ENCODE peak calls at places on chromosomes 2 and 18, in ten cellular contexts. O is left lung, Z is lower lobe of right lung, U is ovary, Q is esophagus squamous epithelium, G is epithelial cell of proximal tubule, N is GM12865, P is cardiac fibroblast, H is lower leg skin, I is GM23248. L is an unnamed sample.

GRCh38 chr2:216545359-216545758 is 46.7 kb downstream of the RPL37A start:
- DNase-seq in G (no peak), Q (no peak), P (peak), O (no peak), Z (no peak), U (no peak), I (peak), N (no peak), H (peak), L (no peak)

GRCh38 chr2:162123806-162124758 is 28.0 kb downstream of the GCG start:
- DNase-seq in Z (no peak), H (no peak), I (peak), O (no peak), N (peak), P (peak), U (no peak), G (peak), Q (no peak), L (peak)

GRCh38 chr2:176002684-176003225 is 688 bp upstream of the LNPK start:
- DNase-seq in P (peak), N (peak), Z (peak), Q (no peak), U (no peak), O (no peak), I (peak), H (peak), G (no peak), L (no peak)

GRCh38 chr18:54829856-54830255 is 1.6 kb downstream of the RAB27B start:
- DNase-seq in H (no peak), I (no peak), Q (no peak), P (peak), O (no peak), U (no peak), N (no peak), Z (no peak), G (no peak), L (no peak)

GRCh38 chr2:226607379-226607778 is 192.2 kb downstream of the IRS1 start:
- DNase-seq in N (no peak), H (no peak), Q (no peak), P (peak), G (no peak), O (no peak), Z (no peak), U (no peak), I (peak), L (no peak)

GRCh38 chr2:239663364-239663924 is 262.6 kb upstream of the HDAC4 start:
- DNase-seq in I (no peak), U (no peak), G (no peak), Q (no peak), N (no peak), O (no peak), H (no peak), P (no peak), Z (no peak), L (no peak)

GRCh38 chr2:144703852-144704324 is 184.0 kb upstream of the ZEB2 start:
- DNase-seq in G (peak), P (peak), Q (no peak), U (no peak), I (peak), N (no peak), H (peak), O (no peak), Z (peak), L (no peak)

GRCh38 chr2:234464291-234464645 is 32.6 kb downstream of the ARL4C start:
- DNase-seq in N (no peak), G (no peak), Z (no peak), H (no peak), I (no peak), O (no peak), Q (no peak), U (no peak), P (no peak), L (no peak)

GRCh38 chr2:190678444-190679162 is 29.7 kb downstream of the NAB1 start:
- DNase-seq in N (peak), U (no peak), Q (no peak), I (no peak), O (no peak), P (peak), G (no peak), H (no peak), Z (no peak), L (no peak)

GRCh38 chr18:57299931-57300330 is 52.4 kb upstream of the ST8SIA3 start:
- DNase-seq in I (no peak), O (no peak), P (no peak), N (no peak), G (no peak), U (no peak), H (no peak), Q (no peak), Z (no peak), L (no peak)

GRCh38 chr2:237819231-237819630 is 20.7 kb downstream of the RBM44 start:
- DNase-seq in Z (no peak), Q (no peak), U (no peak), I (no peak), N (no peak), P (peak), G (no peak), O (no peak), H (no peak), L (no peak)

GRCh38 chr2:236136483-236136882 is 31.7 kb downstream of the GBX2 start:
- DNase-seq in Z (no peak), G (no peak), N (no peak), O (no peak), U (no peak), I (no peak), H (no peak), P (no peak), Q (no peak), L (no peak)

GRCh38 chr2:210956101-210956500 is 399.7 kb downstream of the CPS1 start:
- DNase-seq in N (no peak), I (no peak), Q (no peak), O (no peak), P (no peak), G (no peak), Z (no peak), U (no peak), H (no peak), L (no peak)

GRCh38 chr2:51918113-51918512 is 886.2 kb upstream of the NRXN1 start:
- DNase-seq in U (no peak), Z (no peak), O (no peak), G (no peak), H (peak), N (no peak), P (peak), Q (no peak), I (peak), L (no peak)

GRCh38 chr2:137179542-137179941 is 414.2 kb downstream of the THSD7B start:
- DNase-seq in G (no peak), H (no peak), Z (no peak), P (no peak), Q (no peak), O (no peak), I (no peak), U (no peak), N (no peak), L (no peak)

GRCh38 chr2:27086722-27087446 is at the start of gene KHK:
- DNase-seq in Q (no peak), O (peak), N (no peak), I (peak), G (no peak), P (peak), H (no peak), U (peak), Z (peak), L (no peak)

GRCh38 chr2:226066391-226066790 is 666.9 kb downstream of the NYAP2 start:
- DNase-seq in I (no peak), G (no peak), U (no peak), H (no peak), P (no peak), Q (no peak), N (no peak), O (no peak), Z (no peak), L (no peak)

GRCh38 chr2:20544093-20544747 is 97.3 kb downstream of the RHOB start:
- DNase-seq in O (peak), G (no peak), I (no peak), Z (no peak), U (no peak), Q (no peak), P (no peak), H (no peak), N (no peak), L (no peak)

GRCh38 chr2:111975053-111975552 is 76.7 kb downstream of the MERTK start:
- DNase-seq in G (peak), N (no peak), H (no peak), O (no peak), U (no peak), Q (no peak), Z (no peak), P (peak), I (peak), L (no peak)

GRCh38 chr18:527136-527535 is 26.6 kb upstream of the COLEC12 start:
- DNase-seq in U (no peak), G (no peak), Q (no peak), H (no peak), N (no peak), Z (no peak), I (no peak), O (no peak), P (peak), L (no peak)

GRCh38 chr2:201969241-201969937 is 64.3 kb upstream of the FZD7 start:
- DNase-seq in I (no peak), H (no peak), G (no peak), Q (no peak), U (no peak), P (no peak), Z (peak), O (no peak), N (no peak), L (no peak)

GRCh38 chr2:26298638-26299393 is 47.1 kb upstream of the SELENOI start:
- DNase-seq in O (no peak), N (peak), I (peak), Q (no peak), G (no peak), P (peak), H (peak), U (peak), Z (peak), L (no peak)

GRCh38 chr2:186064507-186064906 is 325.9 kb downstream of the FSIP2 start:
- DNase-seq in O (no peak), P (no peak), I (no peak), N (peak), U (no peak), Q (no peak), G (no peak), Z (no peak), H (no peak), L (no peak)

GRCh38 chr2:165794520-165794882 is 454 bp upstream of the GALNT3 start:
- DNase-seq in Q (no peak), G (no peak), I (peak), U (peak), O (peak), N (peak), P (peak), Z (peak), H (peak), L (no peak)

GRCh38 chr2:105755895-105756294 is 11.2 kb downstream of the NCK2 start:
- DNase-seq in G (no peak), O (no peak), P (no peak), N (no peak), H (no peak), Z (no peak), I (no peak), Q (no peak), U (no peak), L (no peak)

GRCh38 chr2:207768168-207768890 is 1.4 kb downstream of the FZD5 start:
- DNase-seq in H (no peak), N (peak), P (peak), I (peak), G (no peak), U (peak), Z (peak), O (peak), Q (no peak), L (no peak)

GRCh38 chr18:46366977-46367376 is 262.8 kb downstream of the HAUS1 start:
- DNase-seq in U (no peak), P (no peak), Q (no peak), H (no peak), I (no peak), N (no peak), Z (no peak), O (no peak), G (no peak), L (no peak)

GRCh38 chr2:111191877-111192276 is 71.2 kb downstream of the BCL2L11 start:
- DNase-seq in P (no peak), Q (no peak), U (no peak), G (no peak), H (no peak), Z (no peak), O (no peak), I (no peak), N (no peak), L (no peak)

GRCh38 chr2:218079943-218080913 is 11.2 kb downstream of the RUFY4 start:
- DNase-seq in U (no peak), Z (no peak), Q (no peak), P (no peak), G (no peak), H (no peak), I (no peak), N (peak), O (no peak), L (no peak)

GRCh38 chr2:190551928-190552327 is 17.4 kb upstream of the NEMP2 start:
- DNase-seq in O (no peak), G (no peak), N (peak), H (no peak), P (peak), I (no peak), Q (no peak), U (no peak), Z (peak), L (no peak)

DNA sequence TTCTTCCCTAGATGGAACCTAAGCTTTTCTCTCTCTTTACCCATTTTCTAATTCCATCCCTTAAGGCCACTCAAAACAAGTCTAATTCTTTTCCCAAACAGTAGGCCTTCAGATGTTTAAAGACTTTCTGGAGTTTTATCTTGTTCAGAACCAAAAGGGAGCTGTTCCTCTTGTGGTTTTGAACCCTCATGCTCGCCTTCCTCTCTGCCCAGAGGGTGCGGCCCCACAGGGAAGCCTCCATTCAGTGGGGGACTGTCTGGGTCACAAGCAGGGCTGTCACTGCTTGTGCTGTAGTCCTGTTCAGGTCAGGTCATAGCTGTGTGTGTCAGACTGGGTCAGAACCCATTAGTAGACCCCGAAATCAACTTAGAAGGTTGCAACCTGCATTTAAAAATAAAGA is 56.5 kb downstream of the TET3 start:
- DNase-seq in G (no peak), Z (no peak), U (no peak), I (no peak), N (no peak), O (peak), P (no peak), H (no peak), Q (no peak), L (no peak)
- H3K4me3 ChIP-seq in G (no peak), Z (no peak), U (no peak), I (no peak), N (no peak), O (no peak), P (no peak), H (no peak), Q (no peak), L (no peak)

DNA sequence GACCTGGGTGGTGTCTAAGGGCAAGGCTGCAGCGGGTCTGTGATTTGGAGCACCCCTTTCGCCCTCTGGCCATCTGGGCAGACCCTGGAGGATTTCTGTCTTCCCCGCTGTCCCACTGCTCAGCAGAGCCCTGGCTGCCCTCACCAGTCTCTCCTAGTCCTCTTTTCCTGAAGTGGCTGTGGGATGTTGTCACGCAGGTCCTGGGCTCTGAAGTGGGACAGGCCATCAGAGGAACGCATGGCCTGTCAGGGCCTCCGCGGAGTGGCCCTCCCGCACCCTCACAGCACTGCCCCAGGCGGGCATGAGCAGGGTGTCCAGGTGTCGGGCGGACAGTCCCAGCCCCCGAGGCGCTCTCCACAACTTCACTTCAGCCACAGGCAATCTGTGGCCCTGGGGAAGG is 1.1 kb upstream of the TMEM185B start:
- DNase-seq in U (peak), Q (no peak), G (no peak), O (peak), Z (no peak), I (no peak), H (no peak), P (no peak), N (no peak), L (no peak)
- H3K4me3 ChIP-seq in U (no peak), Q (no peak), G (peak), O (peak), Z (peak), I (no peak), H (no peak), P (no peak), N (peak), L (no peak)

GRCh38 chr18:32095156-32095555 is 3.5 kb downstream of the RNF138 start:
- DNase-seq in H (no peak), N (peak), O (no peak), Z (no peak), G (no peak), I (no peak), P (no peak), U (no peak), Q (no peak), L (no peak)
- H3K4me3 ChIP-seq in H (no peak), N (no peak), O (no peak), Z (no peak), G (no peak), I (no peak), P (no peak), U (no peak), Q (no peak), L (no peak)

GRCh38 chr2:219448776-219449476 is 14.3 kb downstream of the SPEG start:
- DNase-seq in U (no peak), I (no peak), Z (no peak), G (no peak), H (no peak), N (no peak), O (no peak), Q (no peak), P (no peak), L (no peak)
- H3K4me3 ChIP-seq in U (no peak), I (no peak), Z (no peak), G (no peak), H (no peak), N (no peak), O (no peak), Q (no peak), P (no peak), L (peak)

DNA sequence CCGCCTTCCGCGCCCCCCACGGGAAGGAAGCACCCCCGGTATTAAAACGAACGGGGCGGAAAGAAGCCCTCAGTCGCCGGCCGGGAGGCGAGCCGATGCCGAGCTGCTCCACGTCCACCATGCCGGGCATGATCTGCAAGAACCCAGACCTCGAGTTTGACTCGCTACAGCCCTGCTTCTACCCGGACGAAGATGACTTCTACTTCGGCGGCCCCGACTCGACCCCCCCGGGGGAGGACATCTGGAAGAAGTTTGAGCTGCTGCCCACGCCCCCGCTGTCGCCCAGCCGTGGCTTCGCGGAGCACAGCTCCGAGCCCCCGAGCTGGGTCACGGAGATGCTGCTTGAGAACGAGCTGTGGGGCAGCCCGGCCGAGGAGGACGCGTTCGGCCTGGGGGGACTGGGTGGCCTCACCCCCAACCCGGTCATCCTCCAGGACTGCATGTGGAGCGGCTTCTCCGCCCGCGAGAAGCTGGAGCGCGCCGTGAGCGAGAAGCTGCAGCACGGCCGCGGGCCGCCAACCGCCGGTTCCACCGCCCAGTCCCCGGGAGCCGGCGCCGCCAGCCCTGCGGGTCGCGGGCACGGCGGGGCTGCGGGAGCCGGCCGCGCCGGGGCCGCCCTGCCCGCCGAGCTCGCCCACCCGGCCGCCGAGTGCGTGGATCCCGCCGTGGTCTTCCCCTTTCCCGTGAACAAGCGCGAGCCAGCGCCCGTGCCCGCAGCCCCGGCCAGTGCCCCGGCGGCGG is 1.8 kb downstream of the MYCN start:
- DNase-seq in Z (no peak), G (no peak), N (no peak), U (peak), Q (no peak), P (no peak), H (no peak), O (peak), I (peak), L (no peak)
- H3K4me3 ChIP-seq in Z (peak), G (peak), N (no peak), U (peak), Q (peak), P (no peak), H (no peak), O (peak), I (peak), L (peak)

GRCh38 chr2:96208144-96209010 is at the start of gene STARD7:
- DNase-seq in U (peak), Q (peak), G (peak), O (peak), P (peak), N (peak), Z (peak), H (peak), I (peak), L (peak)

GRCh38 chr2:96209011-96209728 is 543 bp upstream of the STARD7 start:
- DNase-seq in N (no peak), H (peak), I (no peak), Q (no peak), G (no peak), U (no peak), O (no peak), Z (no peak), P (no peak), L (no peak)

GRCh38 chr2:96207073-96207777 is 1.4 kb downstream of the STARD7 start:
- DNase-seq in Q (no peak), N (no peak), G (no peak), P (no peak), H (no peak), I (peak), O (no peak), Z (no peak), U (no peak), L (no peak)

GRCh38 chr2:96207778-96208143 is 866 bp downstream of the STARD7 start:
- DNase-seq in H (no peak), U (no peak), N (peak), P (no peak), G (no peak), O (no peak), I (no peak), Z (no peak), Q (no peak), L (no peak)

DNA sequence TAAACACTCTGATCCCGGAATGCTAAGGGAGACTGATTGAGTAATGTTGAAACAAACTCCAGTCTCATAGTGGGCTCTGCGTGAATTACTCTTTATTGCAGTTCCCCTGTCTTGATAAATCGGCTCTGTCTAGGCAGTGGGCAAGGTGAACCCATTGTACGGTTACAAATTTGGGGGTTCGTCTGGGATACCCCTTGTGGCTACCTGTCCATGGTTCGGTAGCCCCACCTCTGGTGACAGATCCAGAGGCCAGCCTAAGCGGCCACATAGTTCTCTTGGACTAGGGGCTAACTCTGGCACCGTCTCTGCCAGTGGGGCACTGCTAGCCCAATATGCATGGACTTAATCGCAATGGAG is 1.1 kb upstream of the STARD7 start:
- DNase-seq in Q (no peak), Z (no peak), P (no peak), I (no peak), G (no peak), H (no peak), U (no peak), N (no peak), O (no peak), L (no peak)
- H3K4me3 ChIP-seq in Q (no peak), Z (no peak), P (peak), I (peak), G (peak), H (no peak), U (no peak), N (peak), O (peak), L (no peak)

DNA sequence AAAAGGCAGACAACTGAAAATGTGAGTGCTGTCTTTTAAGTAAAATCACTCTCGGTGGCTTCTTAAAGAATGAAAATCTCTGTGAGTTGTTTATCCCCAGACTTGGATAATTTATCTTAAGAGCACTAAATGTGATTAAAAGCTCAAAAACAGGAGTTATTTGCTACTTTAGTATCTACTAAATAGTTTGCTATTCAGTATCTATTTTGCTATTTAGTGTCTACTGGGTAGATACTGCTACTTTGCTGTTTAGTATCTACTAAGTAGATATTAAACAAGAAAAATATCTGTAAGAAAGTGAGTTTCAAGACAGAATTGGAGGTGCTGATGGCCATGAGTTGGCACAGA is 1.4 kb upstream of the KCNG3 start:
- DNase-seq in H (no peak), Z (no peak), N (no peak), G (no peak), U (no peak), O (no peak), I (no peak), Q (no peak), P (no peak), L (no peak)
- H3K4me3 ChIP-seq in H (no peak), Z (no peak), N (no peak), G (no peak), U (no peak), O (no peak), I (no peak), Q (no peak), P (no peak), L (no peak)

GRCh38 chr2:187552381-187552780 is 1.9 kb downstream of the TFPI start:
- DNase-seq in U (no peak), P (no peak), H (no peak), I (no peak), O (no peak), G (no peak), Z (no peak), N (no peak), Q (no peak), L (no peak)
- H3K4me3 ChIP-seq in U (no peak), P (peak), H (no peak), I (peak), O (peak), G (peak), Z (peak), N (no peak), Q (no peak), L (no peak)

L was measured in iPS DF 6.9.